ENCODE peak calls at places on chromosomes 5 and 9, in five cellular contexts. G is psoas muscle, Y is NCI-H446 treated with DMSO at 0.1 percent for 48 hours, C is colonic mucosa, T is Kasumi-1. U is an unnamed sample.

GRCh38 chr5:163041254-163041653 is 396.1 kb upstream of the CCNG1 start:
- DNase-seq in C (no peak), Y (no peak), G (no peak), T (no peak), U (no peak)

GRCh38 chr5:145854651-145855258 is 18.1 kb downstream of the GRXCR2 start:
- DNase-seq in Y (peak; percentile 24), C (peak; percentile 85), T (peak; percentile 93), G (no peak), U (peak; percentile 91)

GRCh38 chr9:6632516-6633328 is 12.8 kb downstream of the GLDC start:
- DNase-seq in G (no peak), C (peak; percentile 18), T (no peak), Y (no peak), U (no peak)

GRCh38 chr5:136200761-136201160 is 7.8 kb upstream of the SMIM32 start:
- DNase-seq in C (no peak), G (no peak), T (no peak), Y (no peak), U (no peak)

GRCh38 chr9:131641618-131642495 is 96.5 kb downstream of the PRRT1B start:
- DNase-seq in Y (no peak), G (no peak), T (no peak), C (peak; percentile 73), U (no peak)

GRCh38 chr5:131270809-131271208 is 7.0 kb downstream of the CDC42SE2 start:
- DNase-seq in C (no peak), T (no peak), Y (no peak), G (no peak), U (no peak)

GRCh38 chr5:92421937-92422336 is 1038.8 kb upstream of the ARRDC3 start:
- DNase-seq in C (no peak), T (peak; percentile 31), G (no peak), Y (no peak), U (no peak)

GRCh38 chr9:23492126-23493002 is 333.7 kb downstream of the ELAVL2 start:
- DNase-seq in G (no peak), Y (peak; percentile 89), C (peak; percentile 17), T (peak; percentile 70), U (peak; percentile 2)

GRCh38 chr9:137162505-137163100 is 7.2 kb downstream of the LRRC26 start:
- DNase-seq in G (no peak), C (peak; percentile 63), T (no peak), Y (no peak), U (no peak)

GRCh38 chr5:32076699-32077695 is 97.1 kb downstream of the GOLPH3 start:
- DNase-seq in G (peak; percentile 39), T (peak; percentile 54), Y (peak; percentile 33), C (peak; percentile 27), U (peak; percentile 43)

GRCh38 chr9:127158995-127159801 is 36.8 kb upstream of the ANGPTL2 start:
- DNase-seq in T (no peak), Y (no peak), C (peak; percentile 19), G (peak; percentile 81), U (no peak)

GRCh38 chr9:112097712-112098688 is 77.1 kb downstream of the SUSD1 start:
- DNase-seq in T (peak; percentile 84), G (peak; percentile 22), Y (peak; percentile 5), C (peak; percentile 77), U (peak; percentile 60)

GRCh38 chr9:131621551-131622321 is 76.4 kb downstream of the PRRT1B start:
- DNase-seq in G (no peak), C (no peak), T (peak; percentile 46), Y (no peak), U (no peak)